ENCODE peak calls at places on chromosome 6, in nine cellular contexts. One of them, this sample, is unnamed.

GRCh38 chr6:35327349-35328027 is 14.9 kb upstream of the PPARD start:
- DNase-seq in cardiac fibroblast: peak
- DNase-seq in cardiac muscle cell: peak
- DNase-seq in left lung: no peak
- DNase-seq in Caco-2: peak
- DNase-seq in brain microvascular endothelial cell: peak
- DNase-seq in colonic mucosa: peak
- DNase-seq in thyroid gland: peak
- DNase-seq in aorta: peak
- DNase-seq in this sample: peak

GRCh38 chr6:136719280-136720044 is 72.8 kb downstream of the MAP3K5 start:
- DNase-seq in colonic mucosa: no peak
- DNase-seq in cardiac muscle cell: no peak
- DNase-seq in cardiac fibroblast: no peak
- DNase-seq in left lung: no peak
- DNase-seq in aorta: no peak
- DNase-seq in thyroid gland: no peak
- DNase-seq in brain microvascular endothelial cell: no peak
- DNase-seq in Caco-2: no peak
- DNase-seq in this sample: no peak

GRCh38 chr6:158414900-158415299 is 102.6 kb downstream of the TULP4 start:
- DNase-seq in aorta: no peak
- DNase-seq in Caco-2: no peak
- DNase-seq in cardiac muscle cell: no peak
- DNase-seq in thyroid gland: no peak
- DNase-seq in colonic mucosa: no peak
- DNase-seq in brain microvascular endothelial cell: peak
- DNase-seq in cardiac fibroblast: peak
- DNase-seq in left lung: no peak
- DNase-seq in this sample: no peak

GRCh38 chr6:148971027-148971927 is 224.4 kb downstream of the UST start:
- DNase-seq in left lung: no peak
- DNase-seq in thyroid gland: no peak
- DNase-seq in aorta: no peak
- DNase-seq in colonic mucosa: no peak
- DNase-seq in Caco-2: no peak
- DNase-seq in cardiac fibroblast: no peak
- DNase-seq in brain microvascular endothelial cell: no peak
- DNase-seq in cardiac muscle cell: no peak
- DNase-seq in this sample: peak

GRCh38 chr6:152450519-152450918 is 186.6 kb downstream of the SYNE1 start:
- DNase-seq in Caco-2: no peak
- DNase-seq in brain microvascular endothelial cell: no peak
- DNase-seq in cardiac fibroblast: no peak
- DNase-seq in left lung: no peak
- DNase-seq in cardiac muscle cell: no peak
- DNase-seq in colonic mucosa: no peak
- DNase-seq in thyroid gland: no peak
- DNase-seq in aorta: no peak
- DNase-seq in this sample: no peak

GRCh38 chr6:102582569-102582968 is 1189.1 kb downstream of the GRIK2 start:
- DNase-seq in Caco-2: no peak
- DNase-seq in colonic mucosa: no peak
- DNase-seq in left lung: peak
- DNase-seq in cardiac muscle cell: no peak
- DNase-seq in thyroid gland: no peak
- DNase-seq in aorta: no peak
- DNase-seq in cardiac fibroblast: no peak
- DNase-seq in brain microvascular endothelial cell: no peak
- DNase-seq in this sample: no peak

GRCh38 chr6:28254340-28254618 is 2.2 kb upstream of the ZKSCAN4 start:
- DNase-seq in aorta: no peak
- DNase-seq in thyroid gland: no peak
- DNase-seq in cardiac fibroblast: no peak
- DNase-seq in Caco-2: no peak
- DNase-seq in cardiac muscle cell: no peak
- DNase-seq in left lung: no peak
- DNase-seq in colonic mucosa: no peak
- DNase-seq in brain microvascular endothelial cell: no peak
- DNase-seq in this sample: no peak

GRCh38 chr6:9007062-9007461 is 571.7 kb upstream of the SLC35B3 start:
- DNase-seq in cardiac muscle cell: no peak
- DNase-seq in brain microvascular endothelial cell: no peak
- DNase-seq in Caco-2: no peak
- DNase-seq in aorta: no peak
- DNase-seq in cardiac fibroblast: no peak
- DNase-seq in colonic mucosa: no peak
- DNase-seq in thyroid gland: no peak
- DNase-seq in left lung: no peak
- DNase-seq in this sample: no peak

GRCh38 chr6:53539561-53539960 is 5.3 kb downstream of the GCLC start:
- DNase-seq in Caco-2: no peak
- DNase-seq in colonic mucosa: no peak
- DNase-seq in cardiac fibroblast: no peak
- DNase-seq in brain microvascular endothelial cell: no peak
- DNase-seq in left lung: no peak
- DNase-seq in cardiac muscle cell: no peak
- DNase-seq in aorta: no peak
- DNase-seq in thyroid gland: no peak
- DNase-seq in this sample: no peak

GRCh38 chr6:11207199-11207968 is 25.1 kb downstream of the NEDD9 start:
- DNase-seq in left lung: no peak
- DNase-seq in aorta: peak
- DNase-seq in cardiac fibroblast: peak
- DNase-seq in colonic mucosa: peak
- DNase-seq in brain microvascular endothelial cell: peak
- DNase-seq in Caco-2: peak
- DNase-seq in thyroid gland: no peak
- DNase-seq in cardiac muscle cell: no peak
- DNase-seq in this sample: peak

GRCh38 chr6:18269717-18270116 is 5.4 kb upstream of the DEK start:
- DNase-seq in thyroid gland: no peak
- DNase-seq in brain microvascular endothelial cell: no peak
- DNase-seq in colonic mucosa: no peak
- DNase-seq in cardiac fibroblast: no peak
- DNase-seq in Caco-2: no peak
- DNase-seq in cardiac muscle cell: no peak
- DNase-seq in left lung: no peak
- DNase-seq in aorta: no peak
- DNase-seq in this sample: no peak

GRCh38 chr6:28542440-28543293 is 17.0 kb downstream of the GPX5 start:
- DNase-seq in brain microvascular endothelial cell: peak
- DNase-seq in thyroid gland: peak
- DNase-seq in cardiac fibroblast: peak
- DNase-seq in cardiac muscle cell: peak
- DNase-seq in left lung: peak
- DNase-seq in Caco-2: peak
- DNase-seq in aorta: no peak
- DNase-seq in colonic mucosa: peak
- DNase-seq in this sample: peak

GRCh38 chr6:169420912-169421543 is 167.4 kb upstream of the THBS2 start:
- DNase-seq in thyroid gland: peak
- DNase-seq in cardiac fibroblast: peak
- DNase-seq in brain microvascular endothelial cell: peak
- DNase-seq in colonic mucosa: no peak
- DNase-seq in Caco-2: no peak
- DNase-seq in cardiac muscle cell: peak
- DNase-seq in aorta: no peak
- DNase-seq in left lung: no peak
- DNase-seq in this sample: peak

GRCh38 chr6:14671261-14671681 is 553.7 kb downstream of the CD83 start:
- DNase-seq in left lung: no peak
- DNase-seq in brain microvascular endothelial cell: no peak
- DNase-seq in Caco-2: no peak
- DNase-seq in colonic mucosa: no peak
- DNase-seq in cardiac muscle cell: no peak
- DNase-seq in cardiac fibroblast: peak
- DNase-seq in aorta: no peak
- DNase-seq in thyroid gland: peak
- DNase-seq in this sample: peak

GRCh38 chr6:49939993-49940498 is 23.9 kb downstream of the DEFB114 start:
- DNase-seq in colonic mucosa: no peak
- DNase-seq in Caco-2: no peak
- DNase-seq in brain microvascular endothelial cell: no peak
- DNase-seq in cardiac fibroblast: no peak
- DNase-seq in aorta: no peak
- DNase-seq in thyroid gland: no peak
- DNase-seq in cardiac muscle cell: no peak
- DNase-seq in left lung: no peak
- DNase-seq in this sample: no peak

GRCh38 chr6:43890197-43891062 is 120.4 kb downstream of the VEGFA start:
- DNase-seq in colonic mucosa: no peak
- DNase-seq in brain microvascular endothelial cell: no peak
- DNase-seq in thyroid gland: no peak
- DNase-seq in left lung: peak
- DNase-seq in Caco-2: no peak
- DNase-seq in cardiac muscle cell: no peak
- DNase-seq in aorta: no peak
- DNase-seq in cardiac fibroblast: no peak
- DNase-seq in this sample: no peak

GRCh38 chr6:155492061-155492735 is 36.6 kb upstream of the NOX3 start:
- DNase-seq in Caco-2: no peak
- DNase-seq in brain microvascular endothelial cell: no peak
- DNase-seq in aorta: no peak
- DNase-seq in left lung: no peak
- DNase-seq in cardiac muscle cell: no peak
- DNase-seq in thyroid gland: no peak
- DNase-seq in cardiac fibroblast: no peak
- DNase-seq in colonic mucosa: no peak
- DNase-seq in this sample: no peak

GRCh38 chr6:155495011-155495768 is 39.6 kb upstream of the NOX3 start:
- DNase-seq in cardiac fibroblast: peak
- DNase-seq in thyroid gland: peak
- DNase-seq in left lung: no peak
- DNase-seq in aorta: peak
- DNase-seq in colonic mucosa: peak
- DNase-seq in cardiac muscle cell: peak
- DNase-seq in Caco-2: peak
- DNase-seq in brain microvascular endothelial cell: peak
- DNase-seq in this sample: peak

GRCh38 chr6:155493026-155493693 is 37.5 kb upstream of the NOX3 start:
- DNase-seq in left lung: no peak
- DNase-seq in thyroid gland: no peak
- DNase-seq in cardiac muscle cell: no peak
- DNase-seq in aorta: no peak
- DNase-seq in Caco-2: no peak
- DNase-seq in colonic mucosa: no peak
- DNase-seq in cardiac fibroblast: no peak
- DNase-seq in brain microvascular endothelial cell: no peak
- DNase-seq in this sample: no peak

GRCh38 chr6:155491421-155491820 is 35.8 kb upstream of the NOX3 start:
- DNase-seq in brain microvascular endothelial cell: no peak
- DNase-seq in aorta: no peak
- DNase-seq in cardiac muscle cell: no peak
- DNase-seq in cardiac fibroblast: no peak
- DNase-seq in colonic mucosa: no peak
- DNase-seq in Caco-2: no peak
- DNase-seq in left lung: no peak
- DNase-seq in thyroid gland: no peak
- DNase-seq in this sample: no peak

GRCh38 chr6:155493694-155494143 is 38.1 kb upstream of the NOX3 start:
- DNase-seq in thyroid gland: no peak
- DNase-seq in Caco-2: peak
- DNase-seq in cardiac fibroblast: peak
- DNase-seq in left lung: no peak
- DNase-seq in colonic mucosa: peak
- DNase-seq in aorta: peak
- DNase-seq in brain microvascular endothelial cell: peak
- DNase-seq in cardiac muscle cell: no peak
- DNase-seq in this sample: peak
- H3K4me3 ChIP-seq in thyroid gland: no peak
- H3K4me3 ChIP-seq in Caco-2: no peak
- H3K4me3 ChIP-seq in cardiac fibroblast: no peak
- H3K4me3 ChIP-seq in left lung: no peak
- H3K4me3 ChIP-seq in colonic mucosa: no peak
- H3K4me3 ChIP-seq in aorta: no peak
- H3K4me3 ChIP-seq in brain microvascular endothelial cell: no peak
- H3K4me3 ChIP-seq in cardiac muscle cell: no peak
- H3K4me3 ChIP-seq in this sample: no peak

GRCh38 chr6:170438402-170438753 is 114.7 kb downstream of the PSMB1 start:
- DNase-seq in colonic mucosa: peak
- DNase-seq in thyroid gland: peak
- DNase-seq in brain microvascular endothelial cell: peak
- DNase-seq in left lung: peak
- DNase-seq in cardiac fibroblast: peak
- DNase-seq in Caco-2: peak
- DNase-seq in cardiac muscle cell: peak
- DNase-seq in aorta: peak
- DNase-seq in this sample: peak
- H3K4me3 ChIP-seq in colonic mucosa: no peak
- H3K4me3 ChIP-seq in thyroid gland: no peak
- H3K4me3 ChIP-seq in brain microvascular endothelial cell: no peak
- H3K4me3 ChIP-seq in left lung: no peak
- H3K4me3 ChIP-seq in cardiac fibroblast: peak
- H3K4me3 ChIP-seq in Caco-2: no peak
- H3K4me3 ChIP-seq in cardiac muscle cell: no peak
- H3K4me3 ChIP-seq in aorta: no peak
- H3K4me3 ChIP-seq in this sample: no peak

DNA sequence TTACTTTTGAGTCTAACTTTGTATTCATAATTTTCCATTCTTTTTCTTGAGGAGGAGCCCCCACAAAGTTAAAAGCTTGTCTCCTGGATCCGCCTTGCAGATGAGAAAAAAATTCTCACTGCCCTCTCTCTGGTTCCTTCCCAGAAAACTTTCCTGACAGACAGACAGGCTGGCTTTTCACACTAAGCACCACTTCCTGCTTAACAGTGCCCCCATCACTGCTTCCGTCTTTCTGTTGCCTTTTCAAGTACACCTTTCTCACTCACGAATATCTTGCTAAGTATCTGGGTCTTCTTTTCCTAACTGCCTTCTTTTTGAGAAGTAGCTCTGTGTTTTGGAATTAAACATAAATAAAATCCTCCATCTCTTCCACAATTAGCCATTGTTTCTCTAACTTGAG is 19.8 kb upstream of the LMBRD1 start:
- DNase-seq in left lung: no peak
- DNase-seq in cardiac fibroblast: no peak
- DNase-seq in aorta: no peak
- DNase-seq in Caco-2: no peak
- DNase-seq in cardiac muscle cell: peak
- DNase-seq in thyroid gland: no peak
- DNase-seq in colonic mucosa: no peak
- DNase-seq in brain microvascular endothelial cell: no peak
- DNase-seq in this sample: no peak
- H3K4me3 ChIP-seq in left lung: no peak
- H3K4me3 ChIP-seq in cardiac fibroblast: no peak
- H3K4me3 ChIP-seq in aorta: no peak
- H3K4me3 ChIP-seq in Caco-2: no peak
- H3K4me3 ChIP-seq in cardiac muscle cell: no peak
- H3K4me3 ChIP-seq in thyroid gland: no peak
- H3K4me3 ChIP-seq in colonic mucosa: no peak
- H3K4me3 ChIP-seq in brain microvascular endothelial cell: no peak
- H3K4me3 ChIP-seq in this sample: no peak

DNA sequence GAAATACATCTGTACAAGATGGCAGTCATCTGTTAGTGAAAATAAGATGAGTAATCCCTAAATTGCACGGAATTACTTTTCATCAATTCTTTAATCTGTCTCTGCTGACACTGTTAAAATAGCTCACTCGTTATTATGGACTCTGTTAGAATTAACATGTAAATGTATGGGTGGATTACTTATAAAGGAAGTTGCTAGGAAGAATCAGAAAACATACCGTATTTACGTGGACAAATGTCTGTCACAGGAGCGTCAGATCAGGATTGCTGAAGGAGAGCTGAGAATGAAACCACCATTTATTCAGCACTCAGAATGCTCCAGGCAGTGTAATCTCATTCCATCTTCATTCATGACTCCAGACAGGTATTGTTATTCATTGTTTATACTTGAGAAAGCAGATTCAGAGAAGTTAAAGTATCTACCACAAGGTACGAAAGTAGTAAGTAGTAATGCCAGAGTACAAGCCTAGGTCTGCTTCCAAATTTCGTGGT is 1.3 kb upstream of the LCA5 start:
- DNase-seq in aorta: no peak
- DNase-seq in brain microvascular endothelial cell: no peak
- DNase-seq in Caco-2: no peak
- DNase-seq in cardiac muscle cell: no peak
- DNase-seq in left lung: no peak
- DNase-seq in colonic mucosa: no peak
- DNase-seq in thyroid gland: no peak
- DNase-seq in cardiac fibroblast: peak
- DNase-seq in this sample: no peak
- H3K4me3 ChIP-seq in aorta: peak
- H3K4me3 ChIP-seq in brain microvascular endothelial cell: peak
- H3K4me3 ChIP-seq in Caco-2: peak
- H3K4me3 ChIP-seq in cardiac muscle cell: peak
- H3K4me3 ChIP-seq in left lung: peak
- H3K4me3 ChIP-seq in colonic mucosa: peak
- H3K4me3 ChIP-seq in thyroid gland: peak
- H3K4me3 ChIP-seq in cardiac fibroblast: peak
- H3K4me3 ChIP-seq in this sample: peak

This sample was measured in foreskin fibroblast.